ENCODE peak calls at places on chromosomes 7 and 10, in six cellular contexts. One of them, this sample, is unnamed. For H3K27me3, the result is how much of the 10 kb centered on the place peaks cover.

GRCh38 chr7:129519464-129519863 is 17.1 kb downstream of the SMKR1 start:
- DNase-seq in psoas muscle: no peak
- DNase-seq in astrocyte: no peak
- DNase-seq in mesendoderm: no peak
- DNase-seq in SK-N-SH: no peak
- DNase-seq in CD8-positive, alpha-beta memory T cell: no peak
- DNase-seq in this sample: no peak

GRCh38 chr7:136086712-136087111 is 109.6 kb upstream of the MTPN start:
- DNase-seq in psoas muscle: no peak
- DNase-seq in CD8-positive, alpha-beta memory T cell: peak
- DNase-seq in SK-N-SH: peak
- DNase-seq in astrocyte: peak
- DNase-seq in mesendoderm: peak
- DNase-seq in this sample: peak

GRCh38 chr7:138954545-138955475 is 26.4 kb downstream of the KIAA1549 start:
- DNase-seq in SK-N-SH: no peak
- DNase-seq in astrocyte: no peak
- DNase-seq in mesendoderm: peak
- DNase-seq in psoas muscle: no peak
- DNase-seq in CD8-positive, alpha-beta memory T cell: no peak
- DNase-seq in this sample: no peak

GRCh38 chr10:112875474-112876267 is 74.4 kb upstream of the TCF7L2 start:
- DNase-seq in SK-N-SH: no peak
- DNase-seq in astrocyte: peak
- DNase-seq in mesendoderm: no peak
- DNase-seq in CD8-positive, alpha-beta memory T cell: no peak
- DNase-seq in psoas muscle: no peak
- DNase-seq in this sample: no peak

GRCh38 chr10:17669185-17669872 is 25.4 kb downstream of the STAM start:
- DNase-seq in psoas muscle: no peak
- DNase-seq in astrocyte: no peak
- DNase-seq in SK-N-SH: no peak
- DNase-seq in mesendoderm: no peak
- DNase-seq in CD8-positive, alpha-beta memory T cell: peak
- DNase-seq in this sample: no peak

GRCh38 chr10:16527452-16527851 is 5.8 kb upstream of the C1QL3 start:
- DNase-seq in mesendoderm: no peak
- DNase-seq in psoas muscle: no peak
- DNase-seq in CD8-positive, alpha-beta memory T cell: no peak
- DNase-seq in astrocyte: no peak
- DNase-seq in SK-N-SH: no peak
- DNase-seq in this sample: no peak

GRCh38 chr10:100877451-100877850 is 35.3 kb upstream of the SLF2 start:
- DNase-seq in CD8-positive, alpha-beta memory T cell: no peak
- DNase-seq in SK-N-SH: no peak
- DNase-seq in astrocyte: no peak
- DNase-seq in psoas muscle: no peak
- DNase-seq in mesendoderm: no peak
- DNase-seq in this sample: no peak

GRCh38 chr7:151167197-151167911 is at the start of gene GBX1:
- DNase-seq in mesendoderm: no peak
- DNase-seq in astrocyte: peak
- DNase-seq in SK-N-SH: peak
- DNase-seq in CD8-positive, alpha-beta memory T cell: no peak
- DNase-seq in psoas muscle: no peak
- DNase-seq in this sample: no peak

GRCh38 chr7:29723599-29723998 is 82.7 kb upstream of the WIPF3 start:
- DNase-seq in SK-N-SH: no peak
- DNase-seq in astrocyte: peak
- DNase-seq in psoas muscle: no peak
- DNase-seq in CD8-positive, alpha-beta memory T cell: no peak
- DNase-seq in mesendoderm: peak
- DNase-seq in this sample: no peak

GRCh38 chr10:14584643-14585042 is 190.1 kb downstream of the FAM107B start:
- DNase-seq in astrocyte: no peak
- DNase-seq in mesendoderm: no peak
- DNase-seq in CD8-positive, alpha-beta memory T cell: peak
- DNase-seq in psoas muscle: no peak
- DNase-seq in SK-N-SH: no peak
- DNase-seq in this sample: no peak

GRCh38 chr10:97561678-97562077 is 10.9 kb upstream of the ANKRD2 start:
- DNase-seq in psoas muscle: no peak
- DNase-seq in mesendoderm: no peak
- DNase-seq in astrocyte: no peak
- DNase-seq in SK-N-SH: no peak
- DNase-seq in CD8-positive, alpha-beta memory T cell: no peak
- DNase-seq in this sample: no peak

GRCh38 chr10:103759100-103759781 is 96.1 kb downstream of the SH3PXD2A start:
- DNase-seq in mesendoderm: no peak
- DNase-seq in psoas muscle: peak
- DNase-seq in CD8-positive, alpha-beta memory T cell: no peak
- DNase-seq in SK-N-SH: peak
- DNase-seq in astrocyte: peak
- DNase-seq in this sample: peak

GRCh38 chr7:85529197-85529596 is 342.3 kb upstream of the SEMA3D start:
- DNase-seq in mesendoderm: peak
- DNase-seq in psoas muscle: no peak
- DNase-seq in CD8-positive, alpha-beta memory T cell: no peak
- DNase-seq in astrocyte: peak
- DNase-seq in SK-N-SH: no peak
- DNase-seq in this sample: peak

GRCh38 chr7:641269-641671 is 85.2 kb upstream of the DNAAF5 start:
- DNase-seq in psoas muscle: no peak
- DNase-seq in mesendoderm: no peak
- DNase-seq in astrocyte: peak
- DNase-seq in SK-N-SH: no peak
- DNase-seq in CD8-positive, alpha-beta memory T cell: no peak
- DNase-seq in this sample: no peak

GRCh38 chr10:61486738-61487396 is 33.7 kb upstream of the TMEM26 start:
- DNase-seq in astrocyte: no peak
- DNase-seq in SK-N-SH: no peak
- DNase-seq in mesendoderm: no peak
- DNase-seq in CD8-positive, alpha-beta memory T cell: no peak
- DNase-seq in psoas muscle: no peak
- DNase-seq in this sample: peak

GRCh38 chr10:71589617-71590551 is 129.7 kb downstream of the C10orf105 start:
- DNase-seq in SK-N-SH: no peak
- DNase-seq in psoas muscle: no peak
- DNase-seq in astrocyte: no peak
- DNase-seq in CD8-positive, alpha-beta memory T cell: no peak
- DNase-seq in mesendoderm: no peak
- DNase-seq in this sample: no peak

GRCh38 chr7:117385340-117386124 is 41.8 kb downstream of the ASZ1 start:
- DNase-seq in CD8-positive, alpha-beta memory T cell: no peak
- DNase-seq in psoas muscle: no peak
- DNase-seq in SK-N-SH: peak
- DNase-seq in mesendoderm: no peak
- DNase-seq in astrocyte: peak
- DNase-seq in this sample: peak

GRCh38 chr7:120858299-120858636 is 324 bp upstream of the TSPAN12 start:
- DNase-seq in astrocyte: no peak
- DNase-seq in SK-N-SH: no peak
- DNase-seq in psoas muscle: no peak
- DNase-seq in CD8-positive, alpha-beta memory T cell: no peak
- DNase-seq in mesendoderm: no peak
- DNase-seq in this sample: no peak

GRCh38 chr10:71459513-71459912 is 62.8 kb downstream of the CDH23 start:
- DNase-seq in mesendoderm: no peak
- DNase-seq in astrocyte: no peak
- DNase-seq in SK-N-SH: no peak
- DNase-seq in psoas muscle: no peak
- DNase-seq in CD8-positive, alpha-beta memory T cell: no peak
- DNase-seq in this sample: no peak

GRCh38 chr7:139749545-139749944 is 28.3 kb downstream of the HIPK2 start:
- DNase-seq in astrocyte: no peak
- DNase-seq in mesendoderm: no peak
- DNase-seq in CD8-positive, alpha-beta memory T cell: no peak
- DNase-seq in psoas muscle: peak
- DNase-seq in SK-N-SH: no peak
- DNase-seq in this sample: no peak

GRCh38 chr10:18308600-18308999 is 168.4 kb downstream of the CACNB2 start:
- DNase-seq in SK-N-SH: no peak
- DNase-seq in astrocyte: peak
- DNase-seq in CD8-positive, alpha-beta memory T cell: no peak
- DNase-seq in psoas muscle: no peak
- DNase-seq in mesendoderm: no peak
- DNase-seq in this sample: no peak

GRCh38 chr7:16776053-16776452 is 22.5 kb downstream of the TSPAN13 start:
- DNase-seq in SK-N-SH: no peak
- DNase-seq in mesendoderm: peak
- DNase-seq in astrocyte: no peak
- DNase-seq in psoas muscle: no peak
- DNase-seq in CD8-positive, alpha-beta memory T cell: no peak
- DNase-seq in this sample: no peak
- H3K4me3 ChIP-seq in SK-N-SH: no peak
- H3K4me3 ChIP-seq in mesendoderm: no peak
- H3K4me3 ChIP-seq in astrocyte: no peak
- H3K4me3 ChIP-seq in psoas muscle: no peak
- H3K4me3 ChIP-seq in CD8-positive, alpha-beta memory T cell: no peak
- H3K4me3 ChIP-seq in this sample: no peak

DNA sequence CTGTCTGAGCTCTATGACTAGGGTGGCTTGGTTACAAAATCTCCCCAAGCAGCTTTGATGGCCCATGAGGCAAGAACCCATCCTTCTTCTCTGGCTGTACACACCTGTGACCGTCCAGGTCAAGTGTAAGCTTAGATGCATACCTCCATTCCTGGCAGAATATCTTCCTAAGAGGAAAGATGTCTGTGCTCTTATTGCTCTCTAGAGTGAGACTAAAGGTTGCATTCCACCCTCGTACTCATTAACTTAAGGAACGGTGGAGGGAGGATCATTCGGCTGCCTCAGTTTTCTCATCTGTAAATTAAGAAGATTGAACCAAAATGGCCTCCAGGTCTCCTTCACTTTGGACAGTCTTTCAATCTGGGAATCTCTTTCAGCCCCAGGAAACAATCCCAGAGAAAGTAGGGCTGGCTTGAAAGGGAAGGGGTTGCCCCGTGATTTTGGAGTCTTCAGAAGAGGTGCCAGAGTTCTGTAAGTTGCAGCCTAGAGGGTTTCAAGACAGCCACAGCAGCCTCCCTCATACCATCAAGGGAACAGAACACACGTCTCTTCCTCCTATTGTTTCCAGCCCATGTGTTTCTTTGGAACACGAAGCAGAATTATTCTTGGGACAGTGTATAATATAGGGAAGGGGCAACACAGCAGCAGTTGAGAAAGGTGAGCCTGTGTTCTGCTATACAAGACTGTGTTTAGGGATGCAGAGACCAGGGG is 5.4 kb downstream of the HOXA4 start:
- DNase-seq in psoas muscle: no peak
- DNase-seq in astrocyte: no peak
- DNase-seq in CD8-positive, alpha-beta memory T cell: no peak
- DNase-seq in SK-N-SH: no peak
- DNase-seq in mesendoderm: no peak
- DNase-seq in this sample: peak
- H3K27me3 ChIP-seq in psoas muscle: under half
- H3K27me3 ChIP-seq in astrocyte: half or more
- H3K27me3 ChIP-seq in CD8-positive, alpha-beta memory T cell: under half
- H3K27me3 ChIP-seq in SK-N-SH: half or more
- H3K27me3 ChIP-seq in mesendoderm: half or more
- H3K27me3 ChIP-seq in this sample: under half

GRCh38 chr10:121990015-121990677 is 1.2 kb downstream of the TACC2 start:
- DNase-seq in astrocyte: no peak
- DNase-seq in mesendoderm: no peak
- DNase-seq in CD8-positive, alpha-beta memory T cell: no peak
- DNase-seq in psoas muscle: no peak
- DNase-seq in SK-N-SH: no peak
- DNase-seq in this sample: peak
- H3K4me3 ChIP-seq in astrocyte: no peak
- H3K4me3 ChIP-seq in mesendoderm: no peak
- H3K4me3 ChIP-seq in CD8-positive, alpha-beta memory T cell: no peak
- H3K4me3 ChIP-seq in psoas muscle: peak
- H3K4me3 ChIP-seq in SK-N-SH: no peak
- H3K4me3 ChIP-seq in this sample: peak

GRCh38 chr7:100944138-100944537 is 5.2 kb upstream of the MUC3A start:
- DNase-seq in astrocyte: no peak
- DNase-seq in psoas muscle: no peak
- DNase-seq in mesendoderm: no peak
- DNase-seq in SK-N-SH: no peak
- DNase-seq in CD8-positive, alpha-beta memory T cell: no peak
- DNase-seq in this sample: no peak
- H3K27me3 ChIP-seq in astrocyte: under half
- H3K27me3 ChIP-seq in psoas muscle: under half
- H3K27me3 ChIP-seq in mesendoderm: under half
- H3K27me3 ChIP-seq in SK-N-SH: under half
- H3K27me3 ChIP-seq in CD8-positive, alpha-beta memory T cell: under half
- H3K27me3 ChIP-seq in this sample: under half

GRCh38 chr10:33244354-33244967 is 90.0 kb downstream of the NRP1 start:
- DNase-seq in astrocyte: no peak
- DNase-seq in mesendoderm: no peak
- DNase-seq in psoas muscle: no peak
- DNase-seq in CD8-positive, alpha-beta memory T cell: no peak
- DNase-seq in SK-N-SH: no peak
- DNase-seq in this sample: no peak
- H3K4me3 ChIP-seq in astrocyte: no peak
- H3K4me3 ChIP-seq in mesendoderm: no peak
- H3K4me3 ChIP-seq in psoas muscle: no peak
- H3K4me3 ChIP-seq in CD8-positive, alpha-beta memory T cell: no peak
- H3K4me3 ChIP-seq in SK-N-SH: no peak
- H3K4me3 ChIP-seq in this sample: no peak

GRCh38 chr7:158995514-158995913 is 139.2 kb downstream of the DYNC2I1 start:
- DNase-seq in psoas muscle: no peak
- DNase-seq in astrocyte: no peak
- DNase-seq in CD8-positive, alpha-beta memory T cell: no peak
- DNase-seq in mesendoderm: no peak
- DNase-seq in SK-N-SH: no peak
- DNase-seq in this sample: no peak
- H3K27me3 ChIP-seq in psoas muscle: under half
- H3K27me3 ChIP-seq in astrocyte: under half
- H3K27me3 ChIP-seq in CD8-positive, alpha-beta memory T cell: under half
- H3K27me3 ChIP-seq in mesendoderm: under half
- H3K27me3 ChIP-seq in SK-N-SH: under half
- H3K27me3 ChIP-seq in this sample: under half

DNA sequence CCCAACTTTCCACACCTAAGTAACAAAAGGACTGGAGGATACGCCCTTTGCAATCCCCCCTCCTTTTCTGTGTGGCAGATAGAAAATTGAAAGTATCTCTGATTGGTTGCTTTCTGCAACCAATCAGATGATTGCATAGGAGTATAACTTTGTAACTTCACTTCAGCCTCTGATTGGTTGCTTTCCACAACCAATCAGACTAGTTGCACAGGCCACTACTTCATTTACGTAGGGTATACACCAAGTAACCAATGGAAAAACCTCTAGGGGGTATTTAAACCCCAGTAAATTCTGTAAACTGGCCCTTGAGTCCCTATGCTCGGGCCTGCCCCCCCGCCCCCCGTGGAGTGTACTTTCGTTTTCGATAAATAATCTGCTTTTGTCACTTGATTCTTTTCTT is 1080.4 kb downstream of the CNTNAP2 start:
- DNase-seq in mesendoderm: no peak
- DNase-seq in CD8-positive, alpha-beta memory T cell: no peak
- DNase-seq in astrocyte: no peak
- DNase-seq in psoas muscle: no peak
- DNase-seq in SK-N-SH: no peak
- DNase-seq in this sample: no peak
- H3K4me3 ChIP-seq in mesendoderm: no peak
- H3K4me3 ChIP-seq in CD8-positive, alpha-beta memory T cell: no peak
- H3K4me3 ChIP-seq in astrocyte: no peak
- H3K4me3 ChIP-seq in psoas muscle: no peak
- H3K4me3 ChIP-seq in SK-N-SH: no peak
- H3K4me3 ChIP-seq in this sample: no peak